ENCODE peak calls at places on chromosomes 11 and 22, in five cellular contexts. B is DND-41, E is neural progenitor cell, Y is GM23338, K is mammary epithelial cell. R is an unnamed sample.

GRCh38 chr11:63019506-63019905 is 3.9 kb upstream of the SLC22A8 start:
- DNase-seq in B (no peak), K (no peak), Y (no peak), E (no peak), R (no peak)

GRCh38 chr11:34223021-34223813 is 117.8 kb downstream of the NAT10 start:
- DNase-seq in B (no peak), K (no peak), E (peak; percentile 30), Y (no peak), R (no peak)

GRCh38 chr11:74877132-74877531 is 71.8 kb downstream of the XRRA1 start:
- DNase-seq in Y (peak; percentile 67), E (no peak), B (peak; percentile 15), K (no peak), R (no peak)

GRCh38 chr11:2100361-2101170 is 38.6 kb downstream of the IGF2 start:
- DNase-seq in E (no peak), K (no peak), B (no peak), Y (no peak), R (no peak)

GRCh38 chr11:117390743-117391142 is 63.1 kb downstream of the CEP164 start:
- DNase-seq in E (no peak), Y (no peak), B (no peak), K (no peak), R (no peak)

GRCh38 chr11:47464479-47464878 is 15.5 kb upstream of the RAPSN start:
- DNase-seq in Y (peak; percentile 59), K (no peak), E (peak; percentile 80), B (no peak), R (no peak)

GRCh38 chr11:208177-208916 is 839 bp downstream of the RIC8A start:
- DNase-seq in K (peak; percentile 74), B (peak; percentile 85), Y (peak; percentile 90), E (peak; percentile 92), R (peak; percentile 87)

GRCh38 chr11:86251285-86251830 is 6.8 kb downstream of the EED start:
- DNase-seq in E (no peak), Y (no peak), B (no peak), K (no peak), R (peak; percentile 39)

GRCh38 chr11:13118194-13118593 is 109.1 kb downstream of the RASSF10 start:
- DNase-seq in K (peak; percentile 99), E (no peak), B (no peak), Y (no peak), R (no peak)

GRCh38 chr11:2303627-2304155 is 1.9 kb downstream of the TSPAN32 start:
- DNase-seq in Y (no peak), E (no peak), K (no peak), B (no peak), R (no peak)

GRCh38 chr22:47814474-47814873 is 1052.0 kb downstream of the TBC1D22A start:
- DNase-seq in Y (no peak), E (no peak), B (no peak), K (no peak), R (no peak)

GRCh38 chr11:120432056-120433018 is 79.2 kb upstream of the GRIK4 start:
- DNase-seq in K (peak; percentile 97), E (no peak), Y (no peak), B (no peak), R (no peak)

GRCh38 chr11:119590651-119591308 is 138.2 kb downstream of the NECTIN1 start:
- DNase-seq in K (peak; percentile 97), Y (peak; percentile 92), E (peak; percentile 58), B (no peak), R (no peak)

GRCh38 chr22:49332691-49333090 is 495.0 kb downstream of the BRD1 start:
- DNase-seq in K (no peak), B (no peak), Y (no peak), E (no peak), R (no peak)

GRCh38 chr11:106306942-106307341 is 229.5 kb downstream of the AASDHPPT start:
- DNase-seq in E (no peak), Y (no peak), K (no peak), B (no peak), R (no peak)

GRCh38 chr11:123431619-123432018 is 1.6 kb downstream of the GRAMD1B start:
- DNase-seq in K (no peak), E (no peak), B (peak; percentile 19), Y (no peak), R (no peak)

GRCh38 chr11:124622531-124623451 is at the start of gene TBRG1:
- DNase-seq in E (peak; percentile 92), Y (peak; percentile 92), B (peak; percentile 89), K (peak; percentile 82), R (peak; percentile 83)

GRCh38 chr11:59770324-59770723 is 15.1 kb downstream of the STX3 start:
- DNase-seq in E (no peak), Y (no peak), B (no peak), K (no peak), R (no peak)

GRCh38 chr22:37498289-37498909 is 12.2 kb upstream of the MFNG start:
- DNase-seq in B (peak; percentile 55), K (no peak), Y (peak; percentile 92), E (peak; percentile 89), R (peak; percentile 69)

GRCh38 chr11:99316761-99317475 is 296.2 kb downstream of the CNTN5 start:
- DNase-seq in K (no peak), Y (no peak), E (no peak), B (no peak), R (no peak)

GRCh38 chr22:26927841-26928240 is 270.5 kb downstream of the MIAT start:
- DNase-seq in B (no peak), K (no peak), Y (no peak), E (no peak), R (no peak)

GRCh38 chr11:104191124-104191523 is 27.2 kb upstream of the PDGFD start:
- DNase-seq in Y (no peak), K (no peak), B (no peak), E (no peak), R (no peak)

GRCh38 chr22:32752326-32752725 is 49.2 kb upstream of the TIMP3 start:
- DNase-seq in K (peak; percentile 16), B (no peak), Y (no peak), E (no peak), R (no peak)

GRCh38 chr11:40722179-40722795 is 737.2 kb downstream of the LRRC4C start:
- DNase-seq in K (peak; percentile 28), Y (peak; percentile 78), E (peak; percentile 68), B (no peak), R (peak; percentile 29)
- TF ChIP-seq CTCF in K (peak; percentile 83), Y (peak; percentile 88), E (peak; percentile 86), B (peak; percentile 9), R (peak; percentile 48)

GRCh38 chr11:65555693-65556231 is 2.4 kb downstream of the LTBP3 start:
- DNase-seq in Y (no peak), B (no peak), K (peak; percentile 92), E (no peak), R (no peak)
- H3K4me3 ChIP-seq in Y (no peak overlapping the region), B (no peak overlapping the region), K (no peak overlapping the region), E (no peak overlapping the region), R (no peak overlapping the region)

DNA sequence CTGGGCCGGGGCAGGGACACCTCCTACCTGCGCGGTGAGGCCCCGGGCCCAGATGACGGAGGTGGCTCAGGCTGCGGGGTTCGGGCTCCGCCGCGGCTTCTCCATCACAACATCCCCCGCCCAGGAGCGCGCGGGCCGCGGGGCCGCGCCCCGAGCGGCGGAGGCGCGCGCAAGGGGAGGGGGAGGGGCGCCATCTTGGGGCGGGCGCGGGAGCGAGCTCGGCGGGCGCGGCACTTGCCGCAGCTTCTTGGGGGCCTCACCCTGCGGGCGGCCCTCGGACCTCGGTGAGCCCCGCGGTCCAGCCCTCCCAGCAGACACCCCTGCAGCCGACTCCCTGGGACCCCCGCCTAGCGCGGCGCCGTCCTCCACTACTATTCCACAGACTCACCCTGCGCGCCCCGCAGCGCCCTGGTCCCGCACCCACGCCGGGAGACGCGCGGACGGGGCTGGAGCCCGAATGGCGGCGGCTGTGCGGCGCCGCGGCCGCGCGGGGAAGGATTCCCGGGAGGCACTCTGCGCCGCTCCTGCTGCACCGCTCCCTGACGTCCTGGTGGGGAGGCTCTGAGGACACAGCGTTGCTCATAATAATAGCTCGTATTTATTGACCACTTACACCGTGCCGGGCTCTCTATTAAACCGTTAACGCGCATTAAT is at the start of gene APBB1:
- DNase-seq in B (peak; percentile 48), K (peak; percentile 33), E (peak; percentile 89), Y (peak; percentile 87), R (peak; percentile 36)
- TF ChIP-seq EZH2 in B (peak; percentile 63), K (no peak), E (no peak), Y (no peak), R (no peak)

GRCh38 chr11:102517670-102518069 is 12.9 kb downstream of the MMP7 start:
- DNase-seq in B (no peak), Y (no peak), E (no peak), K (no peak), R (no peak)

GRCh38 chr11:102521121-102521520 is 9.4 kb downstream of the MMP7 start:
- DNase-seq in Y (no peak), E (no peak), B (no peak), K (no peak), R (no peak)

GRCh38 chr11:102520514-102520913 is 10.0 kb downstream of the MMP7 start:
- DNase-seq in Y (no peak), B (no peak), E (no peak), K (no peak), R (no peak)

GRCh38 chr11:102516179-102516578 is 14.4 kb downstream of the MMP7 start:
- DNase-seq in B (no peak), Y (no peak), E (no peak), K (peak; percentile 86), R (no peak)

GRCh38 chr11:102518296-102519094 is 12.1 kb downstream of the MMP7 start:
- DNase-seq in Y (peak; percentile 60), B (no peak), E (peak; percentile 3), K (peak; percentile 24), R (no peak)
- TF ChIP-seq CTCF in Y (peak; percentile 63), B (peak; percentile 21), E (peak; percentile 43), K (no peak), R (peak; percentile 26)

DNA sequence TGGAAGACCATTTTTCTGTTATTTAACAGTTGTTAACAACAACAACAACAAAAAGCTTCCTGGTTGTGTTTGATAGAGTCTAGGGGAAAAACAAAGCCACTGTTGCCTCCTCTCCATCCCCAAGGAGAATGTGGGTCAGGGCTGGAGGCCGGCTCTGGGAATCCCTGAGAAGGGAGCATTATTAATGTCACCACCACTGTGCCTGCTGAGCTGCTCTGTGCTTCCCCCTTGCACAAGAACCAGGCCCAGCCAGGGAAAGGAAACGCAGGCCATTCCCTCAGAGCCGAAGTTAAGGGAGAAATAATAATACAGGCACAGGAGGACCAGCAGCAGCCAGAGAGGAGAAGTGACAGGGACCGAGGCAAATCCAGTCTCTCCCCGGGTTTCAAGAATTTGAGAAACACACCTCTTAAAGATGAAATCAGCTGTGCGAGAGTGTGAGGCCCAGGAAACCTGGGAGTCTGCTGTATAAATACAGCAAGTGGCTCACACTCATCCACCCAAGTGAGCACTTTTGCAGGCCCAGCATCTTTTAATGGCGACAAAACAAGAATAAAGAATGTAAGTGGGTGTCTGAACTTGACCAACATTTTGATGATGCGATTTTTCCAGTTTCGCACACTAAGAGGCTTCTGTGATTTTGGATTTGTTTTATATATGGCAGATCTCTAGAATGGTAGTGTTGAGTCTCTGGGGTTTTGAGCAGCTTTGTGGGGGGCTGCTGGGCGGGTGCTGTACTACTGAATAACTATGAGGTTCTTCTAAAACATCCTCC is 539.2 kb downstream of the NTM start:
- DNase-seq in K (no peak), Y (no peak), E (no peak), B (no peak), R (no peak)
- H3K4me3 ChIP-seq in K (no peak overlapping the region), Y (peak overlapping the region; percentile 92), E (peak overlapping the region; percentile 67), B (no peak overlapping the region), R (no peak overlapping the region)